ENCODE peak calls at places on chromosomes 1 and 21, in six cellular contexts. X is NCI-H510A treated with DMSO at 0.1 percent for 48 hours, H is Right ventricle myocardium superior, E is Right ventricle myocardium inferior, Z is HFFc6, G is globus pallidus. J is an unnamed sample.

GRCh38 chr1:32250893-32251716 is at the start of gene LCK:
- DNase-seq in H (no peak), X (no peak), E (no peak), Z (no peak), G (no peak), J (no peak)

GRCh38 chr1:236156512-236157208 is 14.3 kb downstream of the GPR137B start:
- DNase-seq in X (no peak), Z (no peak), G (no peak), H (peak), E (no peak), J (no peak)

GRCh38 chr1:94955767-94956632 is 29.1 kb upstream of the CNN3 start:
- DNase-seq in Z (no peak), X (no peak), G (no peak), E (no peak), H (peak), J (no peak)

GRCh38 chr1:245156736-245157505 is 2.1 kb downstream of the KIF26B start:
- DNase-seq in X (peak), G (no peak), Z (no peak), H (no peak), E (no peak), J (peak)

GRCh38 chr1:201485184-201485774 is 16.3 kb upstream of the PHLDA3 start:
- DNase-seq in G (no peak), E (no peak), H (no peak), X (no peak), Z (no peak), J (no peak)

GRCh38 chr21:17436626-17437111 is 76.2 kb upstream of the CXADR start:
- DNase-seq in E (no peak), X (no peak), H (no peak), G (no peak), Z (no peak), J (no peak)

GRCh38 chr1:151540982-151541377 is 871 bp downstream of the TUFT1 start:
- DNase-seq in H (no peak), G (no peak), Z (no peak), X (peak), E (no peak), J (no peak)

GRCh38 chr21:42423197-42423675 is 19.5 kb downstream of the UBASH3A start:
- DNase-seq in X (no peak), H (no peak), G (no peak), Z (no peak), E (no peak), J (no peak)

GRCh38 chr1:2050482-2050792 is 226 bp downstream of the PRKCZ start:
- DNase-seq in Z (no peak), G (no peak), E (no peak), X (no peak), H (no peak), J (no peak)

GRCh38 chr1:1347663-1348419 is 1.4 kb downstream of the DVL1 start:
- DNase-seq in H (no peak), G (no peak), X (peak), E (peak), Z (no peak), J (no peak)

GRCh38 chr1:184075040-184076029 is 23.8 kb downstream of the TSEN15 start:
- DNase-seq in G (peak), H (no peak), X (peak), Z (peak), E (no peak), J (peak)

GRCh38 chr1:224170748-224171478 is 12.1 kb upstream of the DEGS1 start:
- DNase-seq in X (no peak), G (no peak), Z (peak), E (no peak), H (no peak), J (no peak)

GRCh38 chr21:46109251-46110221 is 11.6 kb downstream of the COL6A2 start:
- DNase-seq in X (no peak), G (no peak), E (peak), Z (no peak), H (no peak), J (no peak)

GRCh38 chr1:81664341-81664740 is 136.4 kb upstream of the ADGRL2 start:
- DNase-seq in X (no peak), Z (peak), G (no peak), E (no peak), H (no peak), J (no peak)

GRCh38 chr1:113190078-113190477 is 117.1 kb downstream of the LRIG2 start:
- DNase-seq in X (no peak), H (no peak), G (no peak), E (no peak), Z (no peak), J (no peak)

GRCh38 chr1:179612361-179612760 is 20.7 kb downstream of the TDRD5 start:
- DNase-seq in E (no peak), H (no peak), G (no peak), Z (no peak), X (no peak), J (no peak)

GRCh38 chr1:37561794-37562132 is 5.0 kb downstream of the DNALI1 start:
- DNase-seq in Z (peak), X (peak), G (no peak), H (no peak), E (no peak), J (peak)